ENCODE peak calls at places on chromosome 5, in eight cellular contexts. Z is stimulated activated CD4-positive, alpha-beta T cell treated with anti-CD3 and anti-CD28 coated beads, Interleukin-4, amount 100 ng/mL, for 24 hours; D is foreskin fibroblast; V is stimulated activated CD8-positive, alpha-beta memory T cell treated with anti-CD3 and anti-CD28 coated beads, Interleukin-7, amount 100 ng/mL, for 24 hours; B is MG63; F is HS-27A; M is HCEC 1CT; X is EH. T is an unnamed sample.

GRCh38 chr5:88671808-88672499 is 211.0 kb downstream of the MEF2C start:
- DNase-seq in Z (no peak), D (no peak), V (no peak), B (peak), F (no peak), M (no peak), X (no peak), T (no peak)

GRCh38 chr5:134273642-134274361 is 47.9 kb upstream of the PPP2CA start:
- DNase-seq in Z (no peak), D (no peak), V (no peak), B (no peak), F (no peak), M (no peak), X (no peak), T (no peak)

GRCh38 chr5:102668220-102668930 is 86.7 kb upstream of the PAM start:
- DNase-seq in Z (no peak), D (no peak), V (no peak), B (no peak), F (no peak), M (no peak), X (no peak), T (no peak)

GRCh38 chr5:124639095-124639665 is 107.3 kb downstream of the ZNF608 start:
- DNase-seq in Z (no peak), D (no peak), V (no peak), B (no peak), F (no peak), M (no peak), X (no peak), T (no peak)

GRCh38 chr5:141434006-141434405 is 3.7 kb downstream of the PCDHGA12 start:
- DNase-seq in Z (no peak), D (no peak), V (no peak), B (no peak), F (no peak), M (peak), X (peak), T (no peak)

GRCh38 chr5:144504929-144505578 is 334.4 kb downstream of the KCTD16 start:
- DNase-seq in Z (no peak), D (no peak), V (no peak), B (no peak), F (no peak), M (no peak), X (no peak), T (no peak)

GRCh38 chr5:81165493-81166119 is 67.5 kb upstream of the CKMT2 start:
- DNase-seq in Z (peak), D (peak), V (peak), B (peak), F (no peak), M (peak), X (peak), T (peak)

GRCh38 chr5:75551471-75551870 is 39.8 kb downstream of the POLK start:
- DNase-seq in Z (no peak), D (peak), V (no peak), B (no peak), F (peak), M (peak), X (peak), T (no peak)

GRCh38 chr5:150541895-150542294 is 34.0 kb downstream of the NDST1 start:
- DNase-seq in Z (no peak), D (peak), V (no peak), B (no peak), F (no peak), M (peak), X (peak), T (no peak)

GRCh38 chr5:122062205-122062604 is 15.9 kb downstream of the LOX start:
- DNase-seq in Z (no peak), D (no peak), V (no peak), B (no peak), F (no peak), M (no peak), X (no peak), T (no peak)

GRCh38 chr5:4576161-4576748 is 563.9 kb upstream of the ADAMTS16 start:
- DNase-seq in Z (no peak), D (no peak), V (no peak), B (peak), F (no peak), M (no peak), X (no peak), T (no peak)